ENCODE peak calls at places on chromosomes 11 and 22, in four cellular contexts. W is dorsolateral prefrontal cortex, L is PC-9, Y is brain microvascular endothelial cell. P is an unnamed sample.

GRCh38 chr11:124297921-124298320 is 15.8 kb downstream of the OR8D1 start:
- DNase-seq in Y (no peak), W (no peak), L (no peak), P (no peak)

GRCh38 chr11:57499413-57499982 is 16.0 kb downstream of the SLC43A1 start:
- DNase-seq in W (peak), L (peak), Y (peak), P (peak)

GRCh38 chr11:4098026-4098621 is 3.5 kb downstream of the RRM1 start:
- DNase-seq in Y (no peak), L (no peak), W (no peak), P (no peak)

GRCh38 chr22:27726726-27727449 is 74.7 kb downstream of the MN1 start:
- DNase-seq in L (peak), W (no peak), Y (peak), P (peak)

GRCh38 chr11:95108671-95109551 is 19.3 kb downstream of the ENDOD1 start:
- DNase-seq in Y (peak), W (no peak), L (no peak), P (no peak)

GRCh38 chr22:39098026-39098425 is 982 bp downstream of the APOBEC3H start:
- DNase-seq in Y (no peak), L (peak), W (no peak), P (no peak)

GRCh38 chr11:67264260-67264659 is 2.0 kb upstream of the GRK2 start:
- DNase-seq in W (no peak), L (no peak), Y (no peak), P (no peak)

GRCh38 chr11:12628322-12628721 is 45.9 kb upstream of the TEAD1 start:
- DNase-seq in L (no peak), W (no peak), Y (no peak), P (no peak)

GRCh38 chr22:29689872-29690213 is 30.0 kb upstream of the CABP7 start:
- DNase-seq in Y (peak), W (peak), L (no peak), P (no peak)

GRCh38 chr22:41361716-41362310 is 19.9 kb upstream of the TEF start:
- DNase-seq in Y (no peak), L (no peak), W (no peak), P (no peak)

GRCh38 chr11:72391638-72392423 is 42.5 kb downstream of the CLPB start:
- DNase-seq in W (no peak), L (no peak), Y (no peak), P (no peak)

GRCh38 chr22:35134637-35135036 is 68.7 kb downstream of the ISX start:
- DNase-seq in L (no peak), W (peak), Y (no peak), P (no peak)

GRCh38 chr11:96014234-96014633 is 90.3 kb upstream of the MTMR2 start:
- DNase-seq in L (peak), Y (peak), W (no peak), P (peak)

GRCh38 chr11:59114344-59114743 is 7.3 kb downstream of the FAM111B start:
- DNase-seq in W (no peak), L (no peak), Y (no peak), P (no peak)

GRCh38 chr11:95849087-95849825 is 59.0 kb downstream of the CEP57 start:
- DNase-seq in L (peak), Y (peak), W (peak), P (peak)

GRCh38 chr11:121129362-121130340 is 28.6 kb downstream of the TECTA start:
- DNase-seq in Y (no peak), L (peak), W (no peak), P (peak)

GRCh38 chr11:119717839-119718534 is 11.0 kb downstream of the NECTIN1 start:
- DNase-seq in W (no peak), L (no peak), Y (no peak), P (no peak)

GRCh38 chr11:76860539-76861475 is at the start of gene ACER3:
- DNase-seq in L (peak), W (peak), Y (peak), P (peak)

GRCh38 chr11:133955091-133955846 is 1.5 kb downstream of the IGSF9B start:
- DNase-seq in L (no peak), Y (no peak), W (peak), P (no peak)

GRCh38 chr11:59765068-59765770 is 10.0 kb downstream of the STX3 start:
- DNase-seq in W (no peak), L (no peak), Y (no peak), P (no peak)

GRCh38 chr22:42074153-42074750 is at the start of gene PHETA2:
- DNase-seq in W (no peak), Y (no peak), L (no peak), P (no peak)

GRCh38 chr11:94948070-94948617 is 25.2 kb downstream of the CWC15 start:
- DNase-seq in W (no peak), Y (no peak), L (peak), P (no peak)

GRCh38 chr11:123566852-123567251 is 87.6 kb downstream of the SCN3B start:
- DNase-seq in L (no peak), Y (no peak), W (no peak), P (no peak)

GRCh38 chr22:46098525-46099475 is 51.5 kb upstream of the PPARA start:
- DNase-seq in Y (no peak), W (no peak), L (no peak), P (no peak)

GRCh38 chr11:67321313-67321871 is 18.1 kb downstream of the SSH3 start:
- DNase-seq in L (no peak), Y (no peak), W (no peak), P (no peak)

GRCh38 chr22:26403827-26404226 is 25.2 kb upstream of the ASPHD2 start:
- DNase-seq in W (no peak), L (no peak), Y (no peak), P (no peak)

GRCh38 chr11:117319214-117319840 is 3.3 kb upstream of the BACE1 start:
- DNase-seq in Y (peak), W (no peak), L (no peak), P (no peak)

GRCh38 chr22:17897864-17898263 is 123.6 kb upstream of the BID start:
- DNase-seq in W (no peak), L (no peak), Y (no peak), P (no peak)

GRCh38 chr11:106473089-106473722 is 395.7 kb downstream of the AASDHPPT start:
- DNase-seq in W (no peak), Y (peak), L (no peak), P (peak)

GRCh38 chr22:39983346-39983745 is 11.4 kb upstream of the FAM83F start:
- DNase-seq in W (no peak), Y (no peak), L (no peak), P (no peak)

GRCh38 chr22:24848559-24849168 is 42.7 kb downstream of the SGSM1 start:
- DNase-seq in Y (no peak), W (peak), L (no peak), P (no peak)

GRCh38 chr22:41822289-41823057 is 10.4 kb upstream of the SREBF2 start:
- DNase-seq in Y (peak), L (peak), W (no peak), P (peak)

GRCh38 chr22:38230108-38230825 is 28.5 kb downstream of the MAFF start:
- DNase-seq in L (no peak), Y (no peak), W (no peak), P (no peak)

DNA sequence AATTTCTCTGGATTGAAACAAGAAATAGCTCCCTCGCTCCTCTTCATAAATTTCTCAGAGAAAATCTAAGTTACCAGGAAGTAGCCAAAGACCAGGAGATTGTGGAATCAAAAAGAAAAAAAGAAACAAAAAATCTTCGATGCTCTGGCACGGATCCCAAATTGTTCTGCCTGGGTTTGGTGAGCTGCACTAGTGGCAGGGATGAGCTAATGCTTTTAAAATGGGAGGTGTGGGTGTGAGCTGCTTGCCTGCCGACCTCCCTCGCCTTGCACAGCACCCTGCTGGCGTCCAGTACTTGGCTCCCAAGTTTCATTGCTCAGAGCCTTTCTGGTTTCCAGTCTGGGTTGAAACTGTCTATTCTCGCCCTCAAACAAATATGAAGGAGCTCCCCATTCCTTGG is 2.5 kb downstream of the TIMP3 start:
- DNase-seq in Y (peak), L (no peak), W (no peak), P (no peak)
- H3K27ac ChIP-seq in Y (peak), L (peak), W (no peak), P (peak)

DNA sequence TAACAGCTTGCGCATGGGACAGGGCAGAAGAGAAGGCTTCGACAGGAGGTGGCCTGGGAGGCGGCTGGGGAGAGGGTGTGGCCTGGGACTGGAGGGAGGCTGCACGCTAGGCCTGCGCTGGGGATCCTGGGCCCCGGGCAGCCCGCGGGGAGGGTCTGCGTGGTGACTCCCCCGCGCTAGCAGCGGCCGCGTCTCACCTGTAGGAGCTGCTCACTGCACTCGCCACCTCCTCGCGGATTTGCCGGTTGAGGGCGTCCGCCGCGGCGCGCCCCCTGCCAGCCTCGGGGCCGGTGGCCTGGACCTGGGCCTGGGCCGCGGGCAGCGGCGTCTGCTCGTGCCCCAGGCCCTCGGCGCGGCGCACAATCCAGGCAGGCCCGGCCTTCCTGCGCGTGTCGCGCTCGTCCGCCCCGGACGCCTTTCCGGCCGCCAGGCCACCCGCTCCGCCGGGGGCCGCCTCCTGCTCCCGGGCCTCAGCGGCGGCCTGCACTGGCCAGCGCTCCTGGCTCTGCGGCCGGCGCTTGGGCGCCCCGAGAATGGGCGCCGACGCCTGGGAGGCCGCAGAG is 1.5 kb downstream of the MAP6 start:
- DNase-seq in W (peak), Y (no peak), L (no peak), P (peak)
- TF ChIP-seq CTCF in W (no peak), Y (no peak), L (no peak), P (no peak)

GRCh38 chr11:62909107-62909894 is 11.9 kb downstream of the CHRM1 start:
- DNase-seq in W (no peak), Y (peak), L (peak), P (peak)

GRCh38 chr11:62911137-62912130 is 9.7 kb downstream of the CHRM1 start:
- DNase-seq in W (no peak), Y (no peak), L (no peak), P (no peak)

GRCh38 chr11:62910141-62910882 is 10.9 kb downstream of the CHRM1 start:
- DNase-seq in L (no peak), Y (no peak), W (peak), P (no peak)

GRCh38 chr11:62908468-62909072 is 12.6 kb downstream of the CHRM1 start:
- DNase-seq in W (no peak), Y (no peak), L (no peak), P (no peak)

DNA sequence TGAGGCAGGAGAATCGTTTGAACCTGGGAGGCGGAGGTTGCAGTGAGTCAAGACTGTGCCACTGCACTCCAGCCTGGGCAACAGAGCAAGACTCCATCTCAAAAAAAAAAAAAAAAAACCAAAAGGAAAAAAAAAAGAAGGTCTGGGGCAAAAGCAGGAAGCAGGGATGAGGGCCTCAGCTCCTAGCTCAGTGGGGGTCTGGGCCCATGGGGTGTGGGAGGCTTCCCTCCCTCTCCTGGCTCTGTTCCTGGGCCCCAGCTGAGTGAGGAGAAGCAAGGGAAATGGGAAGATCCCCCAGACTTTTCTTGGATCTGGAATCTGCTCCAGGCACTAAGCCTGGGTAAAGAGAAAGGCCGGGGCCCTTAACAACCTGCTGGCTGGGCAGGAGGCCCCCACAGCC is 8.9 kb downstream of the CHRM1 start:
- DNase-seq in Y (no peak), W (no peak), L (no peak), P (no peak)
- H3K27ac ChIP-seq in Y (no peak), W (no peak), L (no peak), P (no peak)

GRCh38 chr11:44910591-44910990 is 40.1 kb downstream of the TP53I11 start:
- DNase-seq in W (no peak), Y (no peak), L (no peak), P (no peak)
- TF ChIP-seq CTCF in W (no peak), Y (no peak), L (no peak), P (no peak)

DNA sequence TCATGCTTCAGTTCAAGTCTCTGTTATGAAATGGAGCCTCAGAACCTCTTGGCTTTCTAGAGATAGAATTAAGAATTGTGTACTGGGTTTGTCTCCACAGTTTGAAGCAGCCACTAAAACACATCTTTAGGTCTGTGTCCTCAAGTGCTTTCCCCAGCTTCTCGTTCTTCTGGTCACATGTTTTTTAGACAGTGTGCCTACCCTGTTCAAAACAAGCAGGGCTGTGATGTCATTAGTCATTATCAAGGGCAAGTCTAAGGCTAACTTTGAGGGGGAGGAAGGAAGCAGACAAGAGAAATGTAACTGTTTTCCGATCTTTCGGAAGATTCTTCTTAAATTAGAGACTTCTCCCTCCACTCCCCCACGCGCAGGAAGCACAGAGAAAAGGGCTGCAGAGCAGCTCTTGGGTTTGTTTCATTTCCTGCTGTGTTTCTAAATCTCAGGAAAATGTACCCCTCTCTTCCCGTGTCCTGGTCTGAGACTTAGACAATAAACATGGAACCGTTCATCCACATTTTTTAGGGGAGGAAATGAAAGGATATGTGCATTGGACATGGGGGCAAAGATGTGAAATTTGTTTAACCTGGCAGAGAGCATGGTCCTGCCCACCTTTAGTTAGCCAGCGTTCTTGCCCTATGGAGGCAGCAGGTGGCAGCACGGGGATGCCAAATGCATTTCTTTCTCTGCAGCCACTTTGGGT is 3.1 kb downstream of the AKIP1 start:
- DNase-seq in Y (peak), L (no peak), W (peak), P (peak)
- H3K27ac ChIP-seq in Y (peak), L (no peak), W (peak), P (no peak)

GRCh38 chr11:110090466-110091026 is 2.6 kb upstream of the ZC3H12C start:
- DNase-seq in W (no peak), Y (no peak), L (no peak), P (no peak)

GRCh38 chr11:110094298-110095073 is 1.3 kb downstream of the ZC3H12C start:
- DNase-seq in Y (no peak), W (no peak), L (no peak), P (no peak)

GRCh38 chr11:110093407-110094297 is 460 bp downstream of the ZC3H12C start:
- DNase-seq in L (peak), W (peak), Y (peak), P (peak)

GRCh38 chr11:110091995-110092576 is 1.1 kb upstream of the ZC3H12C start:
- DNase-seq in Y (no peak), W (peak), L (no peak), P (no peak)

GRCh38 chr11:110092577-110093406 is at the start of gene ZC3H12C:
- DNase-seq in W (peak), Y (peak), L (peak), P (peak)
- TF ChIP-seq CTCF in W (no peak), Y (peak), L (peak), P (peak)

P was measured in RWPE1.